ENCODE peak calls at places on chromosomes 11 and 22, in ten cellular contexts. B is OCI-LY7; D is SK-N-SH; H is activated CD4-positive, alpha-beta T cell treated with anti-CD3 and anti-CD28 coated beads, Interleukin-2, amount 10 ng/mL, durations not matched to agents 7 days and 5 days; L is testis; V is stimulated activated naive CD8-positive, alpha-beta T cell treated with anti-CD3 and anti-CD28 coated beads, Interleukin-15, Interleukin-2, amounts not matched to agents 100 U/mL and 50 U/mL, for 24 hours; F is tibial artery; M is GM06990; O is HTR-8/SVneo; W is RCC 7860. J is an unnamed sample.

GRCh38 chr22:29251981-29252978 is 15.5 kb downstream of the RHBDD3 start:
- DNase-seq in M (no peak), L (no peak), W (no peak), B (no peak), O (no peak), H (no peak), D (peak; percentile 15), V (no peak), F (peak; percentile 48), J (no peak)

GRCh38 chr22:38868886-38869381 is 3.1 kb downstream of the CBX6 start:
- DNase-seq in B (peak; percentile 85), D (peak; percentile 83), L (peak; percentile 88), M (peak; percentile 57), F (peak; percentile 86), H (peak; percentile 86), O (peak; percentile 74), W (peak; percentile 27), V (peak; percentile 95), J (no peak)

GRCh38 chr22:37745548-37746365 is 48.9 kb downstream of the TRIOBP start:
- DNase-seq in F (peak; percentile 96), V (peak; percentile 92), O (peak; percentile 73), L (peak; percentile 94), W (peak; percentile 62), H (peak; percentile 91), D (peak; percentile 95), M (peak; percentile 90), B (peak; percentile 93), J (no peak)

GRCh38 chr22:35367331-35367886 is 13.5 kb upstream of the HMOX1 start:
- DNase-seq in W (no peak), M (no peak), D (no peak), V (no peak), L (no peak), F (no peak), O (no peak), B (peak; percentile 67), H (no peak), J (no peak)

GRCh38 chr11:44901120-44901519 is 49.6 kb downstream of the TP53I11 start:
- DNase-seq in L (no peak), M (no peak), W (no peak), B (no peak), O (no peak), H (no peak), V (no peak), D (no peak), F (no peak), J (no peak)

GRCh38 chr11:106127604-106128003 is 50.1 kb downstream of the AASDHPPT start:
- DNase-seq in B (no peak), W (no peak), O (no peak), M (no peak), V (no peak), F (no peak), D (no peak), L (no peak), H (no peak), J (no peak)

GRCh38 chr11:64492561-64492960 is 98.5 kb upstream of the SLC22A12 start:
- DNase-seq in O (no peak), D (no peak), M (no peak), B (no peak), V (no peak), H (no peak), L (no peak), W (no peak), F (no peak), J (no peak)

GRCh38 chr22:30372915-30373314 is 14.3 kb downstream of the RNF215 start:
- DNase-seq in D (no peak), O (no peak), L (no peak), B (no peak), W (no peak), F (no peak), M (no peak), V (no peak), H (no peak), J (no peak)

GRCh38 chr11:34721646-34722045 is 100.8 kb downstream of the EHF start:
- DNase-seq in B (no peak), O (no peak), D (no peak), V (no peak), M (no peak), W (no peak), H (no peak), L (no peak), F (no peak), J (no peak)

GRCh38 chr11:124769804-124770774 is 8.0 kb upstream of the ESAM start:
- DNase-seq in M (no peak), L (no peak), W (peak; percentile 46), F (no peak), H (no peak), D (no peak), O (no peak), B (no peak), V (no peak), J (no peak)

GRCh38 chr22:30495041-30495784 is 10.3 kb downstream of the SEC14L4 start:
- DNase-seq in M (no peak), F (no peak), V (no peak), B (no peak), H (no peak), O (no peak), D (no peak), L (no peak), W (no peak), J (no peak)

GRCh38 chr11:68525930-68526329 is 65.4 kb downstream of the PPP6R3 start:
- DNase-seq in M (no peak), O (peak; percentile 48), V (no peak), L (no peak), H (no peak), D (no peak), W (peak; percentile 26), B (no peak), F (no peak), J (no peak)

GRCh38 chr11:1503708-1504104 is 17.1 kb upstream of the MOB2 start:
- DNase-seq in H (no peak), M (no peak), W (no peak), F (peak; percentile 93), L (peak; percentile 43), B (no peak), V (no peak), D (peak; percentile 69), O (no peak), J (no peak)

J was measured in GM04503.